ENCODE peak calls at places on chromosomes 1 and 21, in six cellular contexts. S, O, G, I, Y and L are unnamed samples.

GRCh38 chr1:240285541-240285940 is 193.9 kb downstream of the FMN2 start:
- DNase-seq in S (no peak), I (no peak), Y (no peak), O (peak), G (no peak), L (no peak)

GRCh38 chr1:50603274-50604271 is 180.3 kb upstream of the DMRTA2 start:
- DNase-seq in I (peak), Y (peak), O (no peak), G (peak), S (no peak), L (no peak)

GRCh38 chr1:155044812-155045690 is 6.1 kb upstream of the ADAM15 start:
- DNase-seq in G (peak), O (peak), I (peak), Y (peak), S (peak), L (peak)

GRCh38 chr1:21673277-21673780 is 4.2 kb upstream of the RAP1GAP start:
- DNase-seq in G (no peak), Y (no peak), O (peak), S (peak), I (peak), L (peak)

GRCh38 chr1:168842916-168843315 is 113.9 kb upstream of the DPT start:
- DNase-seq in Y (no peak), S (no peak), I (no peak), O (no peak), G (no peak), L (no peak)

GRCh38 chr1:198497326-198498220 is 42.9 kb downstream of the ATP6V1G3 start:
- DNase-seq in S (peak), Y (no peak), G (no peak), O (peak), I (no peak), L (no peak)

GRCh38 chr21:35095859-35096291 is 46.8 kb upstream of the RUNX1 start:
- DNase-seq in O (peak), Y (no peak), S (no peak), I (no peak), G (no peak), L (no peak)

GRCh38 chr1:156508205-156508954 is 7.8 kb upstream of the MEF2D start:
- DNase-seq in O (no peak), I (peak), G (no peak), Y (no peak), S (peak), L (peak)

GRCh38 chr1:184622136-184622823 is 132.4 kb downstream of the EDEM3 start:
- DNase-seq in S (peak), O (peak), I (peak), Y (peak), G (no peak), L (peak)